ENCODE peak calls at places on chromosomes 6 and 20, in ten cellular contexts. One of them, this sample, is unnamed.

GRCh38 chr6:157688960-157689599 is 134.0 kb upstream of the SNX9 start:
- DNase-seq in Panc1: no peak
- DNase-seq in D721Med: no peak
- DNase-seq in left lung: no peak
- DNase-seq in Peyer's patch: peak; percentile 56
- DNase-seq in GM13976: no peak
- DNase-seq in H9: peak; percentile 62
- DNase-seq in A673: peak; percentile 14
- DNase-seq in brain microvascular endothelial cell: no peak
- DNase-seq in nephron progenitor cell: no peak
- DNase-seq in this sample: no peak

GRCh38 chr6:42010185-42010872 is 40.0 kb upstream of the TAF8 start:
- DNase-seq in Panc1: no peak
- DNase-seq in D721Med: no peak
- DNase-seq in left lung: no peak
- DNase-seq in Peyer's patch: no peak
- DNase-seq in GM13976: peak; percentile 62
- DNase-seq in H9: peak; percentile 69
- DNase-seq in A673: no peak
- DNase-seq in brain microvascular endothelial cell: no peak
- DNase-seq in nephron progenitor cell: no peak
- DNase-seq in this sample: no peak

GRCh38 chr6:47485491-47486135 is 8.0 kb downstream of the CD2AP start:
- DNase-seq in Panc1: no peak
- DNase-seq in D721Med: no peak
- DNase-seq in left lung: no peak
- DNase-seq in Peyer's patch: no peak
- DNase-seq in GM13976: no peak
- DNase-seq in H9: no peak
- DNase-seq in A673: no peak
- DNase-seq in brain microvascular endothelial cell: no peak
- DNase-seq in nephron progenitor cell: no peak
- DNase-seq in this sample: no peak

GRCh38 chr20:52103911-52104545 is 87.6 kb downstream of the ZFP64 start:
- DNase-seq in Panc1: no peak
- DNase-seq in D721Med: no peak
- DNase-seq in left lung: no peak
- DNase-seq in Peyer's patch: no peak
- DNase-seq in GM13976: peak; percentile 47
- DNase-seq in H9: peak; percentile 69
- DNase-seq in A673: peak; percentile 42
- DNase-seq in brain microvascular endothelial cell: peak; percentile 9
- DNase-seq in nephron progenitor cell: peak; percentile 44
- DNase-seq in this sample: no peak

GRCh38 chr20:49351775-49352174 is 73.9 kb upstream of the ZNFX1 start:
- DNase-seq in Panc1: no peak
- DNase-seq in D721Med: no peak
- DNase-seq in left lung: no peak
- DNase-seq in Peyer's patch: no peak
- DNase-seq in GM13976: no peak
- DNase-seq in H9: no peak
- DNase-seq in A673: no peak
- DNase-seq in brain microvascular endothelial cell: no peak
- DNase-seq in nephron progenitor cell: no peak
- DNase-seq in this sample: no peak

GRCh38 chr6:48809700-48810099 is 653.4 kb downstream of the MMUT start:
- DNase-seq in Panc1: no peak
- DNase-seq in D721Med: no peak
- DNase-seq in left lung: no peak
- DNase-seq in Peyer's patch: peak; percentile 57
- DNase-seq in GM13976: no peak
- DNase-seq in H9: no peak
- DNase-seq in A673: no peak
- DNase-seq in brain microvascular endothelial cell: no peak
- DNase-seq in nephron progenitor cell: no peak
- DNase-seq in this sample: no peak

GRCh38 chr6:151647871-151648639 is 154.2 kb downstream of the CCDC170 start:
- DNase-seq in Panc1: no peak
- DNase-seq in D721Med: no peak
- DNase-seq in left lung: no peak
- DNase-seq in Peyer's patch: no peak
- DNase-seq in GM13976: no peak
- DNase-seq in H9: peak; percentile 94
- DNase-seq in A673: no peak
- DNase-seq in brain microvascular endothelial cell: peak; percentile 12
- DNase-seq in nephron progenitor cell: peak; percentile 56
- DNase-seq in this sample: no peak

GRCh38 chr20:43722153-43722505 is 4.7 kb downstream of the GTSF1L start:
- DNase-seq in Panc1: no peak
- DNase-seq in D721Med: no peak
- DNase-seq in left lung: no peak
- DNase-seq in Peyer's patch: no peak
- DNase-seq in GM13976: no peak
- DNase-seq in H9: no peak
- DNase-seq in A673: no peak
- DNase-seq in brain microvascular endothelial cell: no peak
- DNase-seq in nephron progenitor cell: no peak
- DNase-seq in this sample: no peak

GRCh38 chr20:49306903-49307336 is 29.1 kb upstream of the ZNFX1 start:
- DNase-seq in Panc1: no peak
- DNase-seq in D721Med: peak; percentile 42
- DNase-seq in left lung: no peak
- DNase-seq in Peyer's patch: peak; percentile 50
- DNase-seq in GM13976: no peak
- DNase-seq in H9: no peak
- DNase-seq in A673: no peak
- DNase-seq in brain microvascular endothelial cell: no peak
- DNase-seq in nephron progenitor cell: no peak
- DNase-seq in this sample: no peak

GRCh38 chr6:109799664-109800063 is 108.6 kb downstream of the FIG4 start:
- DNase-seq in Panc1: no peak
- DNase-seq in D721Med: no peak
- DNase-seq in left lung: no peak
- DNase-seq in Peyer's patch: no peak
- DNase-seq in GM13976: no peak
- DNase-seq in H9: no peak
- DNase-seq in A673: no peak
- DNase-seq in brain microvascular endothelial cell: no peak
- DNase-seq in nephron progenitor cell: no peak
- DNase-seq in this sample: no peak

GRCh38 chr6:96787846-96788580 is 49.3 kb downstream of the GPR63 start:
- DNase-seq in Panc1: no peak
- DNase-seq in D721Med: no peak
- DNase-seq in left lung: no peak
- DNase-seq in Peyer's patch: no peak
- DNase-seq in GM13976: no peak
- DNase-seq in H9: no peak
- DNase-seq in A673: no peak
- DNase-seq in brain microvascular endothelial cell: no peak
- DNase-seq in nephron progenitor cell: no peak
- DNase-seq in this sample: no peak

GRCh38 chr6:156618600-156619205 is 158.5 kb upstream of the ARID1B start:
- DNase-seq in Panc1: no peak
- DNase-seq in D721Med: no peak
- DNase-seq in left lung: no peak
- DNase-seq in Peyer's patch: no peak
- DNase-seq in GM13976: no peak
- DNase-seq in H9: peak; percentile 63
- DNase-seq in A673: peak; percentile 68
- DNase-seq in brain microvascular endothelial cell: no peak
- DNase-seq in nephron progenitor cell: peak; percentile 40
- DNase-seq in this sample: no peak
- TF ChIP-seq CTCF in Panc1: no peak
- TF ChIP-seq CTCF in D721Med: peak; percentile 10
- TF ChIP-seq CTCF in left lung: no peak
- TF ChIP-seq CTCF in Peyer's patch: no peak
- TF ChIP-seq CTCF in GM13976: no peak
- TF ChIP-seq CTCF in H9: peak; percentile 52
- TF ChIP-seq CTCF in A673: peak; percentile 19
- TF ChIP-seq CTCF in brain microvascular endothelial cell: peak; percentile 25
- TF ChIP-seq CTCF in nephron progenitor cell: peak; percentile 19
- TF ChIP-seq CTCF in this sample: no peak

DNA sequence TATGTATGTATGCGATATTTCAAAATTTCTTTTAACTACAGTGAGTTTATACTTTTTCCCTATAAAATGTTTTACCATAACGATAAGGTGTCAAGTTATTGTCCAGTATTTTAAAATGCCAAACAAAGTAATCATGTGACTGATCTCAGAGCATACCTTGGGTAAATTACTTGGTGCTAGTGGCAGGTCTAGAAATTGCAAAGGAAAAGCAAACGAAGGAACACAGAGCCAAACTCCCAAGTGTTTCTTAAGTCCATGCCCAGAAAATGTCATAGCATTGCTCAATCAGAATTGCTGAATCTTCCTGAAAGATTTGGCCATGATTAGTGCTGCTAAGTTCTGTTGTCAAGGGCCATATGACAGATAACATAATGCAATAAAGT is 77.5 kb downstream of the CAP2 start:
- DNase-seq in Panc1: no peak
- DNase-seq in D721Med: no peak
- DNase-seq in left lung: no peak
- DNase-seq in Peyer's patch: no peak
- DNase-seq in GM13976: no peak
- DNase-seq in H9: no peak
- DNase-seq in A673: no peak
- DNase-seq in brain microvascular endothelial cell: no peak
- DNase-seq in nephron progenitor cell: no peak
- DNase-seq in this sample: no peak
- TF ChIP-seq CTCF in Panc1: no peak
- TF ChIP-seq CTCF in D721Med: no peak
- TF ChIP-seq CTCF in left lung: no peak
- TF ChIP-seq CTCF in Peyer's patch: peak; percentile 11
- TF ChIP-seq CTCF in GM13976: no peak
- TF ChIP-seq CTCF in H9: no peak
- TF ChIP-seq CTCF in A673: no peak
- TF ChIP-seq CTCF in brain microvascular endothelial cell: no peak
- TF ChIP-seq CTCF in nephron progenitor cell: no peak
- TF ChIP-seq CTCF in this sample: no peak

GRCh38 chr6:85867595-85867994 is 224.9 kb upstream of the SYNCRIP start:
- DNase-seq in Panc1: no peak
- DNase-seq in D721Med: no peak
- DNase-seq in left lung: no peak
- DNase-seq in Peyer's patch: no peak
- DNase-seq in GM13976: no peak
- DNase-seq in H9: no peak
- DNase-seq in A673: no peak
- DNase-seq in brain microvascular endothelial cell: no peak
- DNase-seq in nephron progenitor cell: no peak
- DNase-seq in this sample: no peak

GRCh38 chr6:85866758-85867401 is 224.2 kb upstream of the SYNCRIP start:
- DNase-seq in Panc1: no peak
- DNase-seq in D721Med: no peak
- DNase-seq in left lung: peak; percentile 15
- DNase-seq in Peyer's patch: no peak
- DNase-seq in GM13976: no peak
- DNase-seq in H9: no peak
- DNase-seq in A673: no peak
- DNase-seq in brain microvascular endothelial cell: no peak
- DNase-seq in nephron progenitor cell: no peak
- DNase-seq in this sample: no peak

GRCh38 chr6:85865665-85866372 is 223.1 kb upstream of the SYNCRIP start:
- DNase-seq in Panc1: no peak
- DNase-seq in D721Med: no peak
- DNase-seq in left lung: no peak
- DNase-seq in Peyer's patch: no peak
- DNase-seq in GM13976: peak; percentile 21
- DNase-seq in H9: no peak
- DNase-seq in A673: peak; percentile 56
- DNase-seq in brain microvascular endothelial cell: peak; percentile 66
- DNase-seq in nephron progenitor cell: no peak
- DNase-seq in this sample: no peak

GRCh38 chr6:85866373-85866740 is 223.7 kb upstream of the SYNCRIP start:
- DNase-seq in Panc1: no peak
- DNase-seq in D721Med: no peak
- DNase-seq in left lung: no peak
- DNase-seq in Peyer's patch: no peak
- DNase-seq in GM13976: no peak
- DNase-seq in H9: no peak
- DNase-seq in A673: no peak
- DNase-seq in brain microvascular endothelial cell: no peak
- DNase-seq in nephron progenitor cell: no peak
- DNase-seq in this sample: no peak

GRCh38 chr6:85864453-85865401 is 222.0 kb upstream of the SYNCRIP start:
- DNase-seq in Panc1: no peak
- DNase-seq in D721Med: no peak
- DNase-seq in left lung: peak; percentile 45
- DNase-seq in Peyer's patch: no peak
- DNase-seq in GM13976: no peak
- DNase-seq in H9: no peak
- DNase-seq in A673: peak; percentile 56
- DNase-seq in brain microvascular endothelial cell: no peak
- DNase-seq in nephron progenitor cell: no peak
- DNase-seq in this sample: no peak
- TF ChIP-seq CTCF in Panc1: peak; percentile 42
- TF ChIP-seq CTCF in D721Med: no peak
- TF ChIP-seq CTCF in left lung: no peak
- TF ChIP-seq CTCF in Peyer's patch: no peak
- TF ChIP-seq CTCF in GM13976: no peak
- TF ChIP-seq CTCF in H9: no peak
- TF ChIP-seq CTCF in A673: peak; percentile 26
- TF ChIP-seq CTCF in brain microvascular endothelial cell: peak; percentile 21
- TF ChIP-seq CTCF in nephron progenitor cell: no peak
- TF ChIP-seq CTCF in this sample: no peak

GRCh38 chr6:160791981-160792418 is 90.0 kb downstream of the PLG start:
- DNase-seq in Panc1: peak; percentile 61
- DNase-seq in D721Med: no peak
- DNase-seq in left lung: no peak
- DNase-seq in Peyer's patch: no peak
- DNase-seq in GM13976: no peak
- DNase-seq in H9: no peak
- DNase-seq in A673: no peak
- DNase-seq in brain microvascular endothelial cell: no peak
- DNase-seq in nephron progenitor cell: no peak
- DNase-seq in this sample: no peak
- TF ChIP-seq CTCF in Panc1: no peak
- TF ChIP-seq CTCF in D721Med: no peak
- TF ChIP-seq CTCF in left lung: no peak
- TF ChIP-seq CTCF in Peyer's patch: no peak
- TF ChIP-seq CTCF in GM13976: no peak
- TF ChIP-seq CTCF in H9: no peak
- TF ChIP-seq CTCF in A673: no peak
- TF ChIP-seq CTCF in brain microvascular endothelial cell: no peak
- TF ChIP-seq CTCF in nephron progenitor cell: no peak
- TF ChIP-seq CTCF in this sample: no peak

GRCh38 chr6:27630727-27631613 is 158.1 kb upstream of the ZNF184 start:
- DNase-seq in Panc1: peak; percentile 90
- DNase-seq in D721Med: no peak
- DNase-seq in left lung: peak; percentile 80
- DNase-seq in Peyer's patch: peak; percentile 49
- DNase-seq in GM13976: peak; percentile 67
- DNase-seq in H9: peak; percentile 90
- DNase-seq in A673: peak; percentile 87
- DNase-seq in brain microvascular endothelial cell: peak; percentile 82
- DNase-seq in nephron progenitor cell: peak; percentile 85
- DNase-seq in this sample: no peak
- TF ChIP-seq CTCF in Panc1: peak; percentile 34
- TF ChIP-seq CTCF in D721Med: no peak
- TF ChIP-seq CTCF in left lung: no peak
- TF ChIP-seq CTCF in Peyer's patch: no peak
- TF ChIP-seq CTCF in GM13976: no peak
- TF ChIP-seq CTCF in H9: peak; percentile 39
- TF ChIP-seq CTCF in A673: peak; percentile 33
- TF ChIP-seq CTCF in brain microvascular endothelial cell: peak; percentile 51
- TF ChIP-seq CTCF in nephron progenitor cell: no peak
- TF ChIP-seq CTCF in this sample: no peak

GRCh38 chr6:31083742-31084354 is 28.5 kb downstream of the C6orf15 start:
- DNase-seq in Panc1: no peak
- DNase-seq in D721Med: no peak
- DNase-seq in left lung: no peak
- DNase-seq in Peyer's patch: peak; percentile 70
- DNase-seq in GM13976: peak; percentile 41
- DNase-seq in H9: peak; percentile 86
- DNase-seq in A673: peak; percentile 68
- DNase-seq in brain microvascular endothelial cell: peak; percentile 85
- DNase-seq in nephron progenitor cell: peak; percentile 65
- DNase-seq in this sample: no peak
- TF ChIP-seq CTCF in Panc1: peak; percentile 69
- TF ChIP-seq CTCF in D721Med: peak; percentile 63
- TF ChIP-seq CTCF in left lung: no peak
- TF ChIP-seq CTCF in Peyer's patch: peak; percentile 42
- TF ChIP-seq CTCF in GM13976: peak; percentile 41
- TF ChIP-seq CTCF in H9: peak; percentile 84
- TF ChIP-seq CTCF in A673: peak; percentile 43
- TF ChIP-seq CTCF in brain microvascular endothelial cell: peak; percentile 68
- TF ChIP-seq CTCF in nephron progenitor cell: peak; percentile 54
- TF ChIP-seq CTCF in this sample: no peak

This sample was measured in natural killer cell.